ENCODE peak calls at places on chromosome 10, in five cellular contexts. One of them, this sample, is unnamed.

GRCh38 chr10:124087672-124088634 is 5.4 kb downstream of the CHST15 start:
- DNase-seq in neuronal stem cell: no peak
- DNase-seq in H9: no peak
- DNase-seq in H1: no peak
- DNase-seq in IMR-90: no peak
- DNase-seq in this sample: no peak

GRCh38 chr10:77103213-77103612 is 534.4 kb downstream of the KCNMA1 start:
- DNase-seq in H9: no peak
- DNase-seq in H1: no peak
- DNase-seq in IMR-90: no peak
- DNase-seq in neuronal stem cell: no peak
- DNase-seq in this sample: no peak

GRCh38 chr10:29160110-29160669 is 128.7 kb upstream of the LYZL1 start:
- DNase-seq in H1: no peak
- DNase-seq in neuronal stem cell: no peak
- DNase-seq in H9: peak
- DNase-seq in IMR-90: peak
- DNase-seq in this sample: peak

GRCh38 chr10:89086801-89087513 is 96.4 kb downstream of the FAS start:
- DNase-seq in H9: peak
- DNase-seq in IMR-90: peak
- DNase-seq in neuronal stem cell: no peak
- DNase-seq in H1: peak
- DNase-seq in this sample: peak

GRCh38 chr10:76248781-76249180 is 817.4 kb downstream of the LRMDA start:
- DNase-seq in H1: no peak
- DNase-seq in neuronal stem cell: no peak
- DNase-seq in H9: no peak
- DNase-seq in IMR-90: no peak
- DNase-seq in this sample: no peak

GRCh38 chr10:115665549-115665948 is 572.4 kb downstream of the ATRNL1 start:
- DNase-seq in H1: no peak
- DNase-seq in H9: no peak
- DNase-seq in neuronal stem cell: no peak
- DNase-seq in IMR-90: no peak
- DNase-seq in this sample: no peak

GRCh38 chr10:88039496-88040200 is 176.2 kb downstream of the PTEN start:
- DNase-seq in neuronal stem cell: no peak
- DNase-seq in H9: no peak
- DNase-seq in IMR-90: peak
- DNase-seq in H1: no peak
- DNase-seq in this sample: no peak

GRCh38 chr10:61708841-61709240 is 46.1 kb downstream of the CABCOCO1 start:
- DNase-seq in H1: no peak
- DNase-seq in IMR-90: peak
- DNase-seq in H9: no peak
- DNase-seq in neuronal stem cell: no peak
- DNase-seq in this sample: no peak

GRCh38 chr10:110629680-110630191 is 14.4 kb upstream of the RBM20 start:
- DNase-seq in neuronal stem cell: no peak
- DNase-seq in H9: no peak
- DNase-seq in IMR-90: peak
- DNase-seq in H1: no peak
- DNase-seq in this sample: no peak

GRCh38 chr10:132058793-132059759 is 6.7 kb upstream of the JAKMIP3 start:
- DNase-seq in neuronal stem cell: no peak
- DNase-seq in H9: peak
- DNase-seq in IMR-90: no peak
- DNase-seq in H1: no peak
- DNase-seq in this sample: no peak

GRCh38 chr10:70540089-70540788 is 61.7 kb downstream of the PALD1 start:
- DNase-seq in IMR-90: no peak
- DNase-seq in H1: no peak
- DNase-seq in H9: peak
- DNase-seq in neuronal stem cell: no peak
- DNase-seq in this sample: no peak

GRCh38 chr10:119516381-119517234 is 25.9 kb downstream of the RGS10 start:
- DNase-seq in IMR-90: no peak
- DNase-seq in neuronal stem cell: no peak
- DNase-seq in H9: peak
- DNase-seq in H1: no peak
- DNase-seq in this sample: peak

GRCh38 chr10:79933961-79934360 is 14.9 kb downstream of the SFTPD start:
- DNase-seq in H9: no peak
- DNase-seq in neuronal stem cell: no peak
- DNase-seq in IMR-90: no peak
- DNase-seq in H1: no peak
- DNase-seq in this sample: no peak

DNA sequence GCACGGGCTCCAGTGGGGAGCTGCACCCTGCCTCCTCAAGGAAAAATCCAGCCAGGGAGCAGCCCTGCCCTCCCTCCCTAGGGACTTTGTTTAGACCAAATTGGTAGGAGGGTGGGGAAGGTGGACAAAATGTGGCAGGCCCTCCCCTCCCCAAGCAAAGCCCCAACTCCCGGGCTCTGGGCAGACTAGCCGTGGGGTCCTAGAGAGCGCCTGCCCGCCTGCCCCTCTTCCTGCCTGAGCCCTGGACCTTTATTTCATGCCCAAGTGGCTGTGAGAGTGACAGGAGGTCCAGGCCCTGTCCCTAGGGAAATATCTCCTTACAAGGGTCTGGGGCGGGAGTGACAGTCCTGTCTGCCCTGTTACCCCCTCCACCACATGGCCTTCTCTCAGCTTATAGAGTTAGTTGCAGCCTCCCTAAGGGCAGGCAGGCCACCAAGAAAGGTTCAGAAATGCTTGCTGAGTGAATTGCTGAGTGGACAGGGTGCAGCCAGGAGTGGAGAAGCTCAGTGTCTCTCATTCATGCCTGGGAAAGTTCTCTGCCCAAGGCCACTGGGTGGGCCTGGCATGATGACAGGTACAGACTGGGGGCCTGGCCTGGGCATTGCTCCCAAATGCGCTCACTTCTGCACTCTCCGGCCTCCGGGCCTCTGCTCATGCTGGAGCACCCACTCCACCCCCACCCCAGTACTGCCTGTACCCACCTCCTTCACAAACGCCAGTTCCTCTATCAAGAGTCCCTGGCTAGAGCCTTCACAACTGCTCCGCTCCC is 25.2 kb downstream of the DNAJB12 start:
- DNase-seq in IMR-90: no peak
- DNase-seq in H1: no peak
- DNase-seq in H9: no peak
- DNase-seq in neuronal stem cell: no peak
- DNase-seq in this sample: no peak
- H3K18ac ChIP-seq in IMR-90: no peak
- H3K18ac ChIP-seq in H1: no peak
- H3K18ac ChIP-seq in H9: no peak
- H3K18ac ChIP-seq in neuronal stem cell: peak
- H3K18ac ChIP-seq in this sample: no peak

GRCh38 chr10:13671874-13672273 is 85.1 kb downstream of the PRPF18 start:
- DNase-seq in neuronal stem cell: no peak
- DNase-seq in H9: no peak
- DNase-seq in IMR-90: no peak
- DNase-seq in H1: no peak
- DNase-seq in this sample: no peak
- H3K4ac ChIP-seq in neuronal stem cell: no peak
- H3K4ac ChIP-seq in H9: no peak
- H3K4ac ChIP-seq in IMR-90: no peak
- H3K4ac ChIP-seq in H1: peak
- H3K4ac ChIP-seq in this sample: no peak

DNA sequence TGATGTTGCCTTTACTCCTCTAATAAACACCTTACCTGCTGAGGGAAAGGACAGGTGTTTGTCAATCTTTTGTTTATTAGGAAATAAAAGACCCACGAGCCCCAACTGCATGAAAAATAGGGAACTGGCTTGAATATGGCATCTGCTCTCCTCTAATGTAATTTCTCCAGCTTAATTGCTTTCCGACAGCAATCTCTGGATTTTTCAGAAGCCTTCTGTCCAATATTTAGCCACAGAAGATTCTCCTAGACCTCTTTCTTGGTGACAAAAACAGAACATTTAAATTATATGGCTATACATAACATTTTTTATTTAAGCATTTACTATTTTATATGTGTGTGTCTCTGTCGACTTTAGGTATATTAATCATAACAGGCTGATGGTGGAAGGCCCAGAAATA is 317.4 kb upstream of the ADARB2 start:
- DNase-seq in H1: no peak
- DNase-seq in H9: no peak
- DNase-seq in IMR-90: no peak
- DNase-seq in neuronal stem cell: no peak
- DNase-seq in this sample: no peak
- H2BK5ac ChIP-seq in H1: no peak
- H2BK5ac ChIP-seq in H9: no peak
- H2BK5ac ChIP-seq in IMR-90: no peak
- H2BK5ac ChIP-seq in neuronal stem cell: no peak
- H2BK5ac ChIP-seq in this sample: no peak

GRCh38 chr10:46052057-46052790 is 6.2 kb upstream of the MSMB start:
- DNase-seq in H9: no peak
- DNase-seq in neuronal stem cell: no peak
- DNase-seq in H1: no peak
- DNase-seq in IMR-90: no peak
- DNase-seq in this sample: no peak

GRCh38 chr10:46055771-46056170 is 9.7 kb upstream of the MSMB start:
- DNase-seq in H9: no peak
- DNase-seq in neuronal stem cell: no peak
- DNase-seq in IMR-90: no peak
- DNase-seq in H1: no peak
- DNase-seq in this sample: no peak

GRCh38 chr10:46053534-46054434 is 7.7 kb upstream of the MSMB start:
- DNase-seq in neuronal stem cell: no peak
- DNase-seq in H1: no peak
- DNase-seq in H9: no peak
- DNase-seq in IMR-90: no peak
- DNase-seq in this sample: no peak

GRCh38 chr10:46050956-46051355 is 4.9 kb upstream of the MSMB start:
- DNase-seq in H9: no peak
- DNase-seq in H1: no peak
- DNase-seq in neuronal stem cell: no peak
- DNase-seq in IMR-90: no peak
- DNase-seq in this sample: no peak

DNA sequence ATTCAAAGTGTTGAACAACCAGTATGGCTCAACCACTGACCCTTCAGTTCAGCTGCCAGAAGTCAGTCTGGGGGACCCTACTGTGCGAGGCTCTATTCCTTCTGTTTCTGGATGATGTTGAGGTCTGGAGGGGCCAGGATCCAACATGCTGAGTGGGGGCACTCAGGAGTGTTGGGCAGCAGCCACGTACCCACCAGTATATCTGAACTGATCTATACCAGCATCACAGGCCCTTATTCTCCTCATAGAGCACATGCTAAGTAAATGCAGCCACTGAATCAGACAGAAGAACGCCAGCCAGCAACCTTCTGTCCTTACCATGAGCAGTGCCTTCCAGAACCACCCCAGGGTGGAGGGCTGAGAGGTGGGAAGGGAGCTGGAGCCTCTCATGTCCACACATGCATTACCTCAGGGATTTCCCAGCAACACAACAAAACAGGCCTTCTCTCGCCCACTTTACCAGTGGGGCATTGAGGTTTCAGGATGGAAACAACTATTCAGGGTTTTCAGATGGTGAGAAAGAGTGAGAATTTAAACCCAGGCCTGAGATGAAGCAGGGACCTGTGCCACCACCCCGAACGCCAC is 6.8 kb upstream of the MSMB start:
- DNase-seq in neuronal stem cell: no peak
- DNase-seq in IMR-90: no peak
- DNase-seq in H9: no peak
- DNase-seq in H1: no peak
- DNase-seq in this sample: no peak
- H3K18ac ChIP-seq in neuronal stem cell: peak
- H3K18ac ChIP-seq in IMR-90: no peak
- H3K18ac ChIP-seq in H9: peak
- H3K18ac ChIP-seq in H1: no peak
- H3K18ac ChIP-seq in this sample: peak

DNA sequence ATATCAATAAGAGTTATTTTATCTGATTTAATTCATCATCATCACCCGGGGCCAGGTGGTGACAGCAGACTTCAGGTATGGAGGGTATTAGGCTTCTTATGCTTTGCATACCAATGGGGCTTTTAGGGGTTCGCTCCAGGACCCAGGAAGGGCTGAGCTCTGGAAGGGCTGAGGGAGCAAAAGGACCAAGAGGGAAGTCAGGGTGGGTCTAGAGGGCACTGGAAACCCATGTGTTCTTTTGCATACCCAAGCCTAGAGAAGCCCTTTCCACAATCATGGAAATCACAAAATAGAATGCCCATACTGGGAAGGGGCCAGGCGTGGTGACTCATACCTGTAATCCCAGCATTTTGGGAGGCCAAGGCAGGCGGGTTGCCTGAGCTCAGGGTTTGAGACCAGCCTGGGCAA is 30.9 kb upstream of the VCL start:
- DNase-seq in neuronal stem cell: no peak
- DNase-seq in IMR-90: no peak
- DNase-seq in H9: peak
- DNase-seq in H1: peak
- DNase-seq in this sample: no peak
- H3K4ac ChIP-seq in neuronal stem cell: no peak
- H3K4ac ChIP-seq in IMR-90: peak
- H3K4ac ChIP-seq in H9: peak
- H3K4ac ChIP-seq in H1: peak
- H3K4ac ChIP-seq in this sample: peak

DNA sequence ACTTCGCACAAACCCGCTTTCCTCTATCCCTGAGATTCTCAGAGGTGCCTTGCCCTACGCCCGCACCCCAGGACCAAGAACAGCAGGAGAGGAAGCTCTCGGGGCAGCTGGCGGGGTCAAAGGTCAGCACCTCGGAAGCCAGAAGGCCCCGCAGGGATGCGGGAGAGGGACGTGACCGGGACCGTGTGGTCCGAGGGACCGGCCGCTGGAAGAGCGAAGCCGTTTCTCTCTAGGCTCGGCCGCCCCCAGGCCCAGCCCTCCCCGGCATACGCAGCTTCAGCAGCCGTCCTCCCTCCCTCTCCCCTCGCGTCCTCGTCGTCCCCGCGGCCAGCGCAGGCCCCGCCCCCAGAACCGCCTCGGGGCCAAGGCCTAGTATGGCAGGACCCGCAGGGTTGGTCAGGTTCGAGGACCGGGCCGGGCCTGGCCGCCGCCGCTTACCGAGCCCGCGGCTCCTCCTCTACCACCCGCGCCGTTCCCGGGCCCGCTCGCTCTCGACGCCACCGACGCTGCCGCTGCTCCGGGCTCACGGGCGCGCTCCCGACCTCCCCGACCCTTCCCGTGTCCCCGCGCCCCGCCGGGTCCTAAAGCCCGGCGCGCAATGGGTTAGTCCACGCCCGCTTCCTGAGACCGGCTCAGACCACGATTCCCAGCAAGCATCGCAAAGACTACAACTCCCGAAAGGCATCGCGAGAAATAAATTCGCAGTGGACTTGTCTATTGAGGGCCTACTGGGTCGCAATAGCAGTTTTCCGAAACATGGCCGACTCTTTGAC is at the start of gene ARMH3:
- DNase-seq in neuronal stem cell: peak
- DNase-seq in IMR-90: peak
- DNase-seq in H9: peak
- DNase-seq in H1: peak
- DNase-seq in this sample: peak
- H2BK5ac ChIP-seq in neuronal stem cell: peak
- H2BK5ac ChIP-seq in IMR-90: peak
- H2BK5ac ChIP-seq in H9: no peak
- H2BK5ac ChIP-seq in H1: peak
- H2BK5ac ChIP-seq in this sample: peak